ENCODE peak calls at places on chromosome 19, in nine cellular contexts. T is mammary epithelial cell, J is mesenchymal stem cell, X is tibial nerve, Y is breast epithelium, F is mesendoderm, G is PC-9, N is left lung, I is fibroblast of lung. D is an unnamed sample. For H3K4me1, the result is how much of the 10 kb centered on the place peaks cover.

GRCh38 chr19:16374436-16374835 is 49.8 kb downstream of the KLF2 start:
- DNase-seq in X (no peak), N (no peak), F (no peak), G (no peak), T (no peak), J (no peak), I (no peak), Y (no peak), D (no peak)

GRCh38 chr19:2308114-2308556 is at the start of gene LINGO3:
- DNase-seq in J (no peak), F (no peak), X (no peak), G (no peak), T (no peak), I (no peak), N (peak), Y (no peak), D (no peak)

GRCh38 chr19:40035996-40036395 is 20.0 kb downstream of the ZNF780B start:
- DNase-seq in I (peak), Y (no peak), F (peak), G (no peak), X (no peak), T (no peak), J (no peak), N (no peak), D (no peak)

GRCh38 chr19:16359964-16360363 is 35.3 kb downstream of the KLF2 start:
- DNase-seq in Y (no peak), F (no peak), G (no peak), T (no peak), I (no peak), J (no peak), X (no peak), N (no peak), D (no peak)

GRCh38 chr19:18514800-18515682 is 6.8 kb downstream of the ELL start:
- DNase-seq in T (no peak), N (peak), Y (no peak), G (peak), J (peak), F (peak), I (no peak), X (peak), D (no peak)

GRCh38 chr19:20503536-20503935 is 62.0 kb downstream of the ZNF737 start:
- DNase-seq in F (no peak), X (no peak), Y (no peak), I (peak), G (no peak), J (no peak), T (peak), N (no peak), D (no peak)

GRCh38 chr19:10417598-10418280 is 2.6 kb upstream of the PDE4A start:
- DNase-seq in Y (no peak), G (no peak), N (no peak), X (no peak), F (peak), T (no peak), I (no peak), J (no peak), D (no peak)

GRCh38 chr19:51311388-51312257 is at the start of gene IGLON5:
- DNase-seq in N (peak), G (no peak), Y (no peak), T (no peak), I (no peak), J (no peak), F (peak), X (no peak), D (no peak)

GRCh38 chr19:31350693-31351211 is 1.5 kb upstream of the TSHZ3 start:
- DNase-seq in N (peak), Y (no peak), G (no peak), J (peak), F (peak), T (peak), X (no peak), I (peak), D (no peak)

GRCh38 chr19:5628470-5628869 is 5.6 kb downstream of the SAFB start:
- DNase-seq in F (no peak), I (peak), X (no peak), Y (no peak), G (no peak), J (peak), T (no peak), N (no peak), D (no peak)

GRCh38 chr19:10454267-10454666 is 33.9 kb downstream of the PDE4A start:
- DNase-seq in N (no peak), I (no peak), F (peak), Y (no peak), X (no peak), G (no peak), J (peak), T (no peak), D (no peak)

GRCh38 chr19:43672061-43672679 is 2.2 kb upstream of the PLAUR start:
- DNase-seq in F (peak), I (no peak), X (no peak), N (no peak), G (peak), T (no peak), J (no peak), Y (no peak), D (no peak)

GRCh38 chr19:1076951-1077350 is 10.0 kb downstream of the ARHGAP45 start:
- DNase-seq in T (peak), G (no peak), X (no peak), I (no peak), F (no peak), N (peak), J (no peak), Y (no peak), D (no peak)

GRCh38 chr19:38073806-38074685 is 150.0 kb downstream of the DPF1 start:
- DNase-seq in I (no peak), Y (no peak), X (no peak), F (peak), T (no peak), J (peak), G (no peak), N (no peak), D (no peak)

GRCh38 chr19:55544776-55545439 is 435 bp downstream of the SBK3 start:
- DNase-seq in T (no peak), J (no peak), Y (no peak), G (peak), X (no peak), N (no peak), I (no peak), F (no peak), D (no peak)

GRCh38 chr19:17327654-17328516 is 6.8 kb downstream of the ANO8 start:
- DNase-seq in J (peak), G (peak), T (peak), N (peak), F (peak), X (no peak), I (no peak), Y (peak), D (no peak)

GRCh38 chr19:5983367-5983955 is 5.5 kb upstream of the RANBP3 start:
- DNase-seq in I (no peak), X (no peak), N (no peak), F (no peak), Y (no peak), J (peak), T (no peak), G (no peak), D (no peak)

GRCh38 chr19:10800488-10800887 is 35.5 kb downstream of the TMED1 start:
- DNase-seq in Y (no peak), I (no peak), J (no peak), X (no peak), G (no peak), T (no peak), F (no peak), N (peak), D (no peak)

GRCh38 chr19:57466489-57466888 is 9.5 kb upstream of the VN1R1 start:
- DNase-seq in I (no peak), G (no peak), J (no peak), N (no peak), T (no peak), F (no peak), Y (no peak), X (no peak), D (no peak)

GRCh38 chr19:55467236-55468053 is 2.9 kb upstream of the C19orf85 start:
- DNase-seq in G (peak), N (peak), X (peak), Y (no peak), F (peak), I (peak), J (peak), T (peak), D (no peak)

GRCh38 chr19:50501568-50502475 is 9.2 kb downstream of the JOSD2 start:
- DNase-seq in N (peak), I (no peak), X (no peak), F (no peak), G (no peak), T (no peak), Y (no peak), J (no peak), D (no peak)

GRCh38 chr19:1068111-1069001 is 1.4 kb downstream of the ARHGAP45 start:
- DNase-seq in Y (no peak), T (no peak), G (no peak), I (no peak), N (peak), X (peak), J (no peak), F (no peak), D (no peak)

GRCh38 chr19:30170081-30170480 is 202.1 kb upstream of the ZNF536 start:
- DNase-seq in X (no peak), J (no peak), G (no peak), N (no peak), I (no peak), F (no peak), T (no peak), Y (no peak), D (no peak)

GRCh38 chr19:42508892-42509444 is 19.3 kb downstream of the CEACAM1 start:
- DNase-seq in T (no peak), J (no peak), G (no peak), F (peak), N (no peak), X (no peak), Y (no peak), I (no peak), D (no peak)

GRCh38 chr19:16385296-16385695 is 60.7 kb downstream of the KLF2 start:
- DNase-seq in N (no peak), T (no peak), G (no peak), Y (no peak), X (no peak), F (no peak), J (no peak), I (no peak), D (no peak)

GRCh38 chr19:45424191-45425058 is 708 bp upstream of the ERCC1 start:
- DNase-seq in X (peak), J (peak), G (peak), N (peak), T (peak), F (peak), Y (no peak), I (peak), D (peak)

GRCh38 chr19:827710-828321 is at the start of gene AZU1:
- DNase-seq in N (peak), X (no peak), T (no peak), J (no peak), I (no peak), F (no peak), G (peak), Y (no peak), D (no peak)

GRCh38 chr19:50275577-50276368 is 53.4 kb downstream of the KCNC3 start:
- DNase-seq in J (no peak), G (no peak), F (no peak), T (no peak), X (no peak), I (no peak), Y (no peak), N (no peak), D (no peak)

GRCh38 chr19:53600217-53600616 is 31.6 kb upstream of the DPRX start:
- DNase-seq in X (no peak), F (no peak), N (no peak), T (no peak), I (no peak), J (no peak), Y (no peak), G (no peak), D (no peak)

GRCh38 chr19:17966497-17967257 is at the start of gene KCNN1:
- DNase-seq in F (no peak), X (no peak), N (no peak), J (no peak), Y (no peak), T (no peak), I (no peak), G (no peak), D (no peak)

DNA sequence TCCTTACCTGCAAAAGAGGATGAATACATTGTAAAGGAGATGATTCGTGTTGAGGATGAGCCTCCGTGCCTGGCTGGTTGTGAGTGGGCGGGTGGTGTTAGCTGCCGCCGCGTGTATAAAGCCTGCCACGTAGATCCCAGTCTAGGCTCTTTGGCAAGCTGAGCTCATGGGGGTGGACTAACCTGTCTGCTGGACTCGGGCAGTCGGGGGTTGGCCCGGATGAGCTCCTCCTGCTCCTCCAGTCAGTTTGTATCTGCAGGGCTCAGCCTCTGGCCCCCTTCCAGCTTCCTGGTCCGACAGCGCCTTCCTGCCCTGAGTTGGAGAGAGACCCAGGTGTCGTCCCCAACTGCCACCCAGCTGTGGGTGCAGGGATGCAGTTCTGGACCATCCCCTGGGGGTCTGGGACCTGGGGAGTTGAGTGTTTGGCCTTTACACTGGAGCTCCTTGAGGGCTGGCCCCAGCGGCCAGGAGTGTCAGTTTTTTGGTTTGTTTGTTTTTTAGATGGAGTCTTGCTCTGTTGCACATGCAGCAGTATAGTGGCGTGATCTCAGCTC is 20.9 kb downstream of the TECR start:
- DNase-seq in N (peak), X (no peak), G (peak), I (peak), J (no peak), Y (peak), T (peak), F (no peak), D (no peak)
- H3K27ac ChIP-seq in N (no peak), X (no peak), G (no peak), I (no peak), J (peak), Y (peak), T (peak), F (no peak), D (no peak)

DNA sequence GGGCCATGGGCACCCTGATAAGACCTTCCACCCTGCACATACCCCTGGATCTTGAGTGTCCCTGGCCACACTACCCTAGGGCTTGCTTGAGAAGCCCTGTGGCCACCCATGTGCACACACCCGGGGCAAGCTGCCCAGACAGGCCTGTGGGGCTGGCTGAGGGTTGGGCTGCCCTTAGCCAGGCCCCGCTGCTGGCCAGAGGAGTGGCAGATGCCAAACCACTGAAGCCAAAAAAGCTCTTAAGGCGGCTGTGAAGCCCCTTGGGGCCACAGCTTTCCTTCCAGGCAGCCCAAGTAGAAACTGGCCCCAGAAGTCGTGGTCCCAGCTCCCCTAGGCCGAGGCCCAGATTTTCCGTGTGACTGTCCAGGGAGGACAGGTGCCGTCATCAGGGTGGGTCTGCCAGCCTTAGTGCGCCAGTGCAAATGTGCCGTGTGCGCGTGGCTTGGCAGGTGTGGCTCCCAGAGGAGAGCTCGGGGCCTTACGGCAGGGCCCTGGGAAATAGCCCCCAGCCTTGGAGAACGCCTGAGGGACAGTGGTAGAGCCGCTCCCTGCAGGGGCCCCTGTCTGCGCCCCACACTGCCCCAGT is 14.8 kb downstream of the CEBPG start:
- DNase-seq in T (no peak), N (peak), X (no peak), J (no peak), G (no peak), Y (peak), F (no peak), I (no peak), D (no peak)
- H3K4me1 ChIP-seq in T (under half), N (half or more), X (under half), J (under half), G (under half), Y (under half), F (under half), I (under half), D (half or more)

DNA sequence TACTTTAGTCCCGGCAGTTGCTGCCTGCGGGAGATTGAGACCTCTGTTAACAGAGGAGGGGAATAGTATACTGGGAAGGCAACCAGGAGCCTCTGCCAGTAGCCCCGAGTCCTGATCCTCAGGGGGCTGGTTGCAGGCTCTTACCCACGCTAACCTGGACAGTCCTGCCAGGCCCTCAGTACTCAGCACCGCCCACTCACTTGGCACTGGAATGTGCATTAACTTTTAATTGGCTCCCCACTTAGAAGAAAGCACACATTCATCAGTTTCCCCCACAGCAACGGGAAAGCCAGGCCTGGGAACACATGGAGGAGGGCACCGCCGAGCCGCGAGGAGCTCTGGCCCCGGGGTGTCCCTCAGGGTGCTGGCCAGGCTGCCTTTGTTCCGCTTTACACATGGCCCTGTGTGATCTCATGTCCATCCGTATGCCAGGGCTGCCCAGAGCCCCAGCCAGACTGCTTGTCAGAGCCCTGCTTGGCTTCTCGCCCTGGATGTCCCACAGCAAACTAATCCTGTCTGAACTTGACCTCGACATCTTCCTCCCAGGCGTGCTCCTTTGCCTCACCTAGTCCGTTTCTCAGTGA is 14.2 kb downstream of the BCKDHA start:
- DNase-seq in Y (no peak), J (no peak), N (no peak), G (no peak), X (no peak), T (peak), F (no peak), I (no peak), D (no peak)
- H3K27ac ChIP-seq in Y (peak), J (no peak), N (no peak), G (no peak), X (no peak), T (no peak), F (no peak), I (no peak), D (no peak)

DNA sequence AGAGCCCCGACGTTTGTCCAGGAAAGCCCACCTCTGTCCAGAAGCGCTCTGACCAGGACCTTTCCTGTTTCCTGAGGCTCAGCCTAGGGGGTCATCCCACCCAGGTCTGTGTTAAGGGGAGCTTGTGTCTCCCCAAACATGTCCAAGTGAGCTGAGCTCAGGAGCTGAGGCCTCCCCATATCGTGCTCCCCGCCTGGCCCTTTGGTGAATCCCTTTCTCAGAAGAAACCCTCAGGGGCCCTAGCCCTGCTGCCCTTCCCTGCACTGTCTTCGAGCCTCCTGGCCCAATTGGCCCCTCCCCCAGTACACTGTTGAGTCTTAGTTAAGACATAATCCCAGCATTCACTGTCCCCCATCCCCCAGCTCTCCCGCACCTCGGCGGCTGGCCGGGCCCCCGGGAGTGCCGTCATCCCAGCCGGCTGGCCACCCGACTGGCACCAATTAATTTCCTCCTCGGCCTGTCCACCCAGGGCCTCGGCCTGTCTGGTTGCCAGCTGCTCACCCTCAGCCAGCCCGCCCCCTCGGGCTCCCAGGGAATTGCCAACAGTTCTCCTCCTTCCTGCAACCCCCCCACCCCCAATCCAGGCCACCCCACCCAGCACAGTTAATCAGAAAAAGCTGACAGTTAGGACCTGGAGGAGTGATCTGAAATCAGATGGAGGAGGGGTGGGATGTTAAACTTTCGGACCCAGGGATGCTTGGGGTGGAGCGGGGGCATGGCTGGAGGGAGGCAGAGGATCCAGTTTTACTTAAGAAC is 13.6 kb downstream of the IER2 start:
- DNase-seq in F (peak), X (peak), N (peak), G (peak), I (peak), Y (peak), J (peak), T (peak), D (peak)
- H3K4me1 ChIP-seq in F (under half), X (under half), N (half or more), G (half or more), I (under half), Y (under half), J (under half), T (half or more), D (half or more)

GRCh38 chr19:47693489-47693888 is 19.7 kb upstream of the EHD2 start:
- DNase-seq in T (no peak), F (no peak), J (no peak), I (no peak), N (no peak), Y (no peak), G (no peak), X (no peak), D (no peak)
- H3K27ac ChIP-seq in T (no peak), F (no peak), J (no peak), I (no peak), N (no peak), Y (no peak), G (no peak), X (no peak), D (no peak)

DNA sequence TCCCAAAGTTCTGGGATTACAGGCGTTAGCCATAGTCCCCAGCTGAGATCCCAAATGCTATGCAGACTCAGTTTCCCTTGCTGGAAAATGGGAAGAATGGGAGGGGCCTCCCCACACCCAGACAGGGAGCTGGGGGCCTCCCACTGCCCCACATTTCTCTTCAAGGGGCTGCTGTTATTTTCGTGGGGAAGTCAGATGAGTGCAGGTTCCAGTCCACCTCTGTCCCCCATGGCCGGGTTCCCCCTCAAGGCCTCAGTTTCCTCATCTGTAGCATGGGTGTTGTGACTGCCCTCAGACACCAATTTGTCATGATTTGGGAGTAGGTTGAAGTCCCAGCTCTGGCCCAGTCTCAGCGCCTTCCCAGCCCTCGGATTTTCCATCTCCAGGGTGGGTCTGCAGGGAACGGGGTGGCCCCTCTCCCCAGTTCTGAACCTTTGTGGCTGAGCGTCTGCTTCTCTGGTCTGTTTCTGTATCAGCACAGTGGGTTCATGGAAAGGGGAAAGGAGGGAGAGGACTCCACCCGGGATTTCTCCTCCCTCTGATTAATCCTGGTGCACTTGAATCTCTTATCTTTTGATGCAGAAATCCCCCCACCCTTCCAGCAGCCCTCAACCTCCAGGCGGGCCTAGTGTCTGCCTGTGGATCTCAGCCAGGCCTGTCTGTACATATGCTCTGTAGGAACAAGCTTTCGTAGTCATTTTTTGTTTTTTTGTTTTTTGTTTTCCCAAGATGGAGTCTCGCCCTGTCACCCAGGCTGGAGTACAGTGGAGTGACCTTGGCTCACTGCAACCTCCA is 12.2 kb downstream of the NFIC start:
- DNase-seq in X (no peak), T (no peak), J (no peak), G (no peak), F (no peak), N (no peak), Y (no peak), I (no peak), D (no peak)
- H3K4me1 ChIP-seq in X (under half), T (under half), J (under half), G (under half), F (under half), N (half or more), Y (under half), I (under half), D (under half)

D was measured in SJSA1.